ENCODE peak calls at places on chromosomes 16 and 17, in seven cellular contexts. One of them, this sample, is unnamed.

GRCh38 chr16:89210904-89211515 is 6.5 kb upstream of the ZNF778 start:
- DNase-seq in Daoy: peak; percentile 52
- DNase-seq in foreskin fibroblast: peak; percentile 84
- DNase-seq in CD8-positive, alpha-beta T cell: no peak
- DNase-seq in stimulated activated CD4-positive, alpha-beta T cell treated with anti-CD3 and anti-CD28 coated beads, Interleukin-4, amount 100 ng/mL, for 24 hours: no peak
- DNase-seq in HT-29: no peak
- DNase-seq in NCI-H345: no peak
- DNase-seq in this sample: no peak

GRCh38 chr16:85658504-85659326 is 30.0 kb downstream of the GINS2 start:
- DNase-seq in Daoy: no peak
- DNase-seq in foreskin fibroblast: no peak
- DNase-seq in CD8-positive, alpha-beta T cell: no peak
- DNase-seq in stimulated activated CD4-positive, alpha-beta T cell treated with anti-CD3 and anti-CD28 coated beads, Interleukin-4, amount 100 ng/mL, for 24 hours: no peak
- DNase-seq in HT-29: no peak
- DNase-seq in NCI-H345: no peak
- DNase-seq in this sample: no peak

GRCh38 chr16:49439676-49440075 is 66.1 kb downstream of the C16orf78 start:
- DNase-seq in Daoy: no peak
- DNase-seq in foreskin fibroblast: no peak
- DNase-seq in CD8-positive, alpha-beta T cell: no peak
- DNase-seq in stimulated activated CD4-positive, alpha-beta T cell treated with anti-CD3 and anti-CD28 coated beads, Interleukin-4, amount 100 ng/mL, for 24 hours: no peak
- DNase-seq in HT-29: no peak
- DNase-seq in NCI-H345: no peak
- DNase-seq in this sample: no peak

GRCh38 chr17:55897301-55897700 is 146.4 kb downstream of the PCTP start:
- DNase-seq in Daoy: no peak
- DNase-seq in foreskin fibroblast: no peak
- DNase-seq in CD8-positive, alpha-beta T cell: no peak
- DNase-seq in stimulated activated CD4-positive, alpha-beta T cell treated with anti-CD3 and anti-CD28 coated beads, Interleukin-4, amount 100 ng/mL, for 24 hours: no peak
- DNase-seq in HT-29: no peak
- DNase-seq in NCI-H345: no peak
- DNase-seq in this sample: no peak

GRCh38 chr17:5841862-5842261 is 228.3 kb upstream of the WSCD1 start:
- DNase-seq in Daoy: no peak
- DNase-seq in foreskin fibroblast: no peak
- DNase-seq in CD8-positive, alpha-beta T cell: no peak
- DNase-seq in stimulated activated CD4-positive, alpha-beta T cell treated with anti-CD3 and anti-CD28 coated beads, Interleukin-4, amount 100 ng/mL, for 24 hours: no peak
- DNase-seq in HT-29: no peak
- DNase-seq in NCI-H345: no peak
- DNase-seq in this sample: no peak

GRCh38 chr17:80845863-80846671 is 145.6 kb upstream of the CHMP6 start:
- DNase-seq in Daoy: no peak
- DNase-seq in foreskin fibroblast: peak; percentile 49
- DNase-seq in CD8-positive, alpha-beta T cell: no peak
- DNase-seq in stimulated activated CD4-positive, alpha-beta T cell treated with anti-CD3 and anti-CD28 coated beads, Interleukin-4, amount 100 ng/mL, for 24 hours: no peak
- DNase-seq in HT-29: no peak
- DNase-seq in NCI-H345: no peak
- DNase-seq in this sample: no peak

GRCh38 chr16:20735504-20735903 is 6.1 kb downstream of the THUMPD1 start:
- DNase-seq in Daoy: no peak
- DNase-seq in foreskin fibroblast: no peak
- DNase-seq in CD8-positive, alpha-beta T cell: no peak
- DNase-seq in stimulated activated CD4-positive, alpha-beta T cell treated with anti-CD3 and anti-CD28 coated beads, Interleukin-4, amount 100 ng/mL, for 24 hours: no peak
- DNase-seq in HT-29: no peak
- DNase-seq in NCI-H345: no peak
- DNase-seq in this sample: no peak

GRCh38 chr16:49471038-49471727 is 97.6 kb downstream of the C16orf78 start:
- DNase-seq in Daoy: no peak
- DNase-seq in foreskin fibroblast: no peak
- DNase-seq in CD8-positive, alpha-beta T cell: no peak
- DNase-seq in stimulated activated CD4-positive, alpha-beta T cell treated with anti-CD3 and anti-CD28 coated beads, Interleukin-4, amount 100 ng/mL, for 24 hours: no peak
- DNase-seq in HT-29: no peak
- DNase-seq in NCI-H345: no peak
- DNase-seq in this sample: no peak

GRCh38 chr17:57735707-57736106 is 9.4 kb downstream of the CCDC182 start:
- DNase-seq in Daoy: peak; percentile 6
- DNase-seq in foreskin fibroblast: no peak
- DNase-seq in CD8-positive, alpha-beta T cell: no peak
- DNase-seq in stimulated activated CD4-positive, alpha-beta T cell treated with anti-CD3 and anti-CD28 coated beads, Interleukin-4, amount 100 ng/mL, for 24 hours: no peak
- DNase-seq in HT-29: peak; percentile 31
- DNase-seq in NCI-H345: peak; percentile 9
- DNase-seq in this sample: peak; percentile 2

GRCh38 chr16:84044108-84044488 is 1.5 kb upstream of the SLC38A8 start:
- DNase-seq in Daoy: peak; percentile 30
- DNase-seq in foreskin fibroblast: peak; percentile 59
- DNase-seq in CD8-positive, alpha-beta T cell: no peak
- DNase-seq in stimulated activated CD4-positive, alpha-beta T cell treated with anti-CD3 and anti-CD28 coated beads, Interleukin-4, amount 100 ng/mL, for 24 hours: no peak
- DNase-seq in HT-29: peak; percentile 54
- DNase-seq in NCI-H345: no peak
- DNase-seq in this sample: no peak

GRCh38 chr17:2067559-2067958 is 12.7 kb downstream of the HIC1 start:
- DNase-seq in Daoy: peak; percentile 92
- DNase-seq in foreskin fibroblast: peak; percentile 60
- DNase-seq in CD8-positive, alpha-beta T cell: no peak
- DNase-seq in stimulated activated CD4-positive, alpha-beta T cell treated with anti-CD3 and anti-CD28 coated beads, Interleukin-4, amount 100 ng/mL, for 24 hours: no peak
- DNase-seq in HT-29: peak; percentile 16
- DNase-seq in NCI-H345: no peak
- DNase-seq in this sample: no peak

GRCh38 chr17:61395983-61396585 is 3.6 kb upstream of the TBX2 start:
- DNase-seq in Daoy: no peak
- DNase-seq in foreskin fibroblast: peak; percentile 55
- DNase-seq in CD8-positive, alpha-beta T cell: no peak
- DNase-seq in stimulated activated CD4-positive, alpha-beta T cell treated with anti-CD3 and anti-CD28 coated beads, Interleukin-4, amount 100 ng/mL, for 24 hours: no peak
- DNase-seq in HT-29: no peak
- DNase-seq in NCI-H345: no peak
- DNase-seq in this sample: no peak

GRCh38 chr16:4322121-4323035 is 6.5 kb downstream of the GLIS2 start:
- DNase-seq in Daoy: no peak
- DNase-seq in foreskin fibroblast: no peak
- DNase-seq in CD8-positive, alpha-beta T cell: no peak
- DNase-seq in stimulated activated CD4-positive, alpha-beta T cell treated with anti-CD3 and anti-CD28 coated beads, Interleukin-4, amount 100 ng/mL, for 24 hours: no peak
- DNase-seq in HT-29: no peak
- DNase-seq in NCI-H345: no peak
- DNase-seq in this sample: no peak

GRCh38 chr16:54180421-54181359 is 105.9 kb downstream of the IRX3 start:
- DNase-seq in Daoy: no peak
- DNase-seq in foreskin fibroblast: no peak
- DNase-seq in CD8-positive, alpha-beta T cell: no peak
- DNase-seq in stimulated activated CD4-positive, alpha-beta T cell treated with anti-CD3 and anti-CD28 coated beads, Interleukin-4, amount 100 ng/mL, for 24 hours: no peak
- DNase-seq in HT-29: no peak
- DNase-seq in NCI-H345: no peak
- DNase-seq in this sample: no peak

GRCh38 chr16:85891776-85892166 is 7.2 kb upstream of the IRF8 start:
- DNase-seq in Daoy: no peak
- DNase-seq in foreskin fibroblast: no peak
- DNase-seq in CD8-positive, alpha-beta T cell: no peak
- DNase-seq in stimulated activated CD4-positive, alpha-beta T cell treated with anti-CD3 and anti-CD28 coated beads, Interleukin-4, amount 100 ng/mL, for 24 hours: no peak
- DNase-seq in HT-29: no peak
- DNase-seq in NCI-H345: no peak
- DNase-seq in this sample: no peak

GRCh38 chr16:6898896-6899295 is 433.7 kb upstream of the RBFOX1 start:
- DNase-seq in Daoy: no peak
- DNase-seq in foreskin fibroblast: no peak
- DNase-seq in CD8-positive, alpha-beta T cell: no peak
- DNase-seq in stimulated activated CD4-positive, alpha-beta T cell treated with anti-CD3 and anti-CD28 coated beads, Interleukin-4, amount 100 ng/mL, for 24 hours: no peak
- DNase-seq in HT-29: no peak
- DNase-seq in NCI-H345: no peak
- DNase-seq in this sample: no peak

GRCh38 chr16:907819-908218 is 63.0 kb downstream of the LMF1 start:
- DNase-seq in Daoy: no peak
- DNase-seq in foreskin fibroblast: no peak
- DNase-seq in CD8-positive, alpha-beta T cell: no peak
- DNase-seq in stimulated activated CD4-positive, alpha-beta T cell treated with anti-CD3 and anti-CD28 coated beads, Interleukin-4, amount 100 ng/mL, for 24 hours: no peak
- DNase-seq in HT-29: no peak
- DNase-seq in NCI-H345: no peak
- DNase-seq in this sample: no peak

GRCh38 chr17:43832976-43833829 is at the start of gene MPP3:
- DNase-seq in Daoy: peak; percentile 77
- DNase-seq in foreskin fibroblast: peak; percentile 92
- DNase-seq in CD8-positive, alpha-beta T cell: peak; percentile 44
- DNase-seq in stimulated activated CD4-positive, alpha-beta T cell treated with anti-CD3 and anti-CD28 coated beads, Interleukin-4, amount 100 ng/mL, for 24 hours: peak; percentile 26
- DNase-seq in HT-29: peak; percentile 70
- DNase-seq in NCI-H345: peak; percentile 81
- DNase-seq in this sample: no peak

GRCh38 chr16:49750341-49751011 is 105.4 kb downstream of the ZNF423 start:
- DNase-seq in Daoy: peak; percentile 47
- DNase-seq in foreskin fibroblast: no peak
- DNase-seq in CD8-positive, alpha-beta T cell: no peak
- DNase-seq in stimulated activated CD4-positive, alpha-beta T cell treated with anti-CD3 and anti-CD28 coated beads, Interleukin-4, amount 100 ng/mL, for 24 hours: no peak
- DNase-seq in HT-29: no peak
- DNase-seq in NCI-H345: no peak
- DNase-seq in this sample: no peak

GRCh38 chr16:83887088-83887487 is 11.8 kb upstream of the MLYCD start:
- DNase-seq in Daoy: peak; percentile 24
- DNase-seq in foreskin fibroblast: peak; percentile 61
- DNase-seq in CD8-positive, alpha-beta T cell: no peak
- DNase-seq in stimulated activated CD4-positive, alpha-beta T cell treated with anti-CD3 and anti-CD28 coated beads, Interleukin-4, amount 100 ng/mL, for 24 hours: no peak
- DNase-seq in HT-29: peak; percentile 58
- DNase-seq in NCI-H345: no peak
- DNase-seq in this sample: no peak

GRCh38 chr16:74449470-74449869 is 28.2 kb upstream of the CLEC18B start:
- DNase-seq in Daoy: peak; percentile 16
- DNase-seq in foreskin fibroblast: peak; percentile 86
- DNase-seq in CD8-positive, alpha-beta T cell: no peak
- DNase-seq in stimulated activated CD4-positive, alpha-beta T cell treated with anti-CD3 and anti-CD28 coated beads, Interleukin-4, amount 100 ng/mL, for 24 hours: no peak
- DNase-seq in HT-29: peak; percentile 35
- DNase-seq in NCI-H345: no peak
- DNase-seq in this sample: no peak

GRCh38 chr17:56392274-56392673 is 201.2 kb upstream of the NOG start:
- DNase-seq in Daoy: peak; percentile 13
- DNase-seq in foreskin fibroblast: no peak
- DNase-seq in CD8-positive, alpha-beta T cell: no peak
- DNase-seq in stimulated activated CD4-positive, alpha-beta T cell treated with anti-CD3 and anti-CD28 coated beads, Interleukin-4, amount 100 ng/mL, for 24 hours: no peak
- DNase-seq in HT-29: no peak
- DNase-seq in NCI-H345: no peak
- DNase-seq in this sample: no peak

GRCh38 chr17:18959071-18959844 is 7.3 kb downstream of the SLC5A10 start:
- DNase-seq in Daoy: no peak
- DNase-seq in foreskin fibroblast: no peak
- DNase-seq in CD8-positive, alpha-beta T cell: no peak
- DNase-seq in stimulated activated CD4-positive, alpha-beta T cell treated with anti-CD3 and anti-CD28 coated beads, Interleukin-4, amount 100 ng/mL, for 24 hours: no peak
- DNase-seq in HT-29: no peak
- DNase-seq in NCI-H345: no peak
- DNase-seq in this sample: no peak

GRCh38 chr16:72523087-72523486 is 351.1 kb upstream of the PMFBP1 start:
- DNase-seq in Daoy: no peak
- DNase-seq in foreskin fibroblast: no peak
- DNase-seq in CD8-positive, alpha-beta T cell: no peak
- DNase-seq in stimulated activated CD4-positive, alpha-beta T cell treated with anti-CD3 and anti-CD28 coated beads, Interleukin-4, amount 100 ng/mL, for 24 hours: no peak
- DNase-seq in HT-29: no peak
- DNase-seq in NCI-H345: no peak
- DNase-seq in this sample: no peak

GRCh38 chr16:27730703-27731220 is 180.8 kb downstream of the KATNIP start:
- DNase-seq in Daoy: no peak
- DNase-seq in foreskin fibroblast: no peak
- DNase-seq in CD8-positive, alpha-beta T cell: no peak
- DNase-seq in stimulated activated CD4-positive, alpha-beta T cell treated with anti-CD3 and anti-CD28 coated beads, Interleukin-4, amount 100 ng/mL, for 24 hours: no peak
- DNase-seq in HT-29: no peak
- DNase-seq in NCI-H345: no peak
- DNase-seq in this sample: no peak

GRCh38 chr17:64244165-64244564 is 18.9 kb downstream of the TEX2 start:
- DNase-seq in Daoy: no peak
- DNase-seq in foreskin fibroblast: no peak
- DNase-seq in CD8-positive, alpha-beta T cell: no peak
- DNase-seq in stimulated activated CD4-positive, alpha-beta T cell treated with anti-CD3 and anti-CD28 coated beads, Interleukin-4, amount 100 ng/mL, for 24 hours: no peak
- DNase-seq in HT-29: no peak
- DNase-seq in NCI-H345: no peak
- DNase-seq in this sample: no peak

This sample was measured in NCI-H748 treated with DMSO at 0.1 percent for 48 hours.